ENCODE peak calls at places on chromosome 21, in ten cellular contexts. One of them, this sample, is unnamed.

GRCh38 chr21:37225440-37225839 is 41.7 kb downstream of the VPS26C start:
- DNase-seq in K562: no peak
- DNase-seq in stomach: no peak
- DNase-seq in esophagus muscularis mucosa: no peak
- DNase-seq in breast epithelium: no peak
- DNase-seq in HCT116: no peak
- DNase-seq in body of pancreas: no peak
- DNase-seq in ovary: no peak
- DNase-seq in uterus: no peak
- DNase-seq in prostate gland: no peak
- DNase-seq in this sample: no peak

GRCh38 chr21:45010096-45010495 is 64.3 kb upstream of the ADARB1 start:
- DNase-seq in K562: no peak
- DNase-seq in prostate gland: no peak
- DNase-seq in body of pancreas: no peak
- DNase-seq in HCT116: no peak
- DNase-seq in uterus: no peak
- DNase-seq in ovary: no peak
- DNase-seq in breast epithelium: no peak
- DNase-seq in esophagus muscularis mucosa: no peak
- DNase-seq in stomach: no peak
- DNase-seq in this sample: no peak

GRCh38 chr21:19458295-19458694 is 1054.7 kb upstream of the TMPRSS15 start:
- DNase-seq in breast epithelium: no peak
- DNase-seq in esophagus muscularis mucosa: no peak
- DNase-seq in prostate gland: no peak
- DNase-seq in K562: no peak
- DNase-seq in uterus: no peak
- DNase-seq in HCT116: no peak
- DNase-seq in ovary: no peak
- DNase-seq in body of pancreas: no peak
- DNase-seq in stomach: no peak
- DNase-seq in this sample: no peak

GRCh38 chr21:44495641-44496040 is 40.3 kb downstream of the LRRC3 start:
- DNase-seq in prostate gland: no peak
- DNase-seq in K562: no peak
- DNase-seq in esophagus muscularis mucosa: no peak
- DNase-seq in stomach: no peak
- DNase-seq in uterus: no peak
- DNase-seq in breast epithelium: no peak
- DNase-seq in body of pancreas: no peak
- DNase-seq in ovary: no peak
- DNase-seq in HCT116: no peak
- DNase-seq in this sample: no peak

GRCh38 chr21:37348664-37349063 is 17.9 kb upstream of the DYRK1A start:
- DNase-seq in uterus: no peak
- DNase-seq in HCT116: no peak
- DNase-seq in breast epithelium: no peak
- DNase-seq in body of pancreas: no peak
- DNase-seq in prostate gland: no peak
- DNase-seq in K562: no peak
- DNase-seq in esophagus muscularis mucosa: no peak
- DNase-seq in stomach: no peak
- DNase-seq in ovary: no peak
- DNase-seq in this sample: no peak

GRCh38 chr21:45073301-45074047 is 906 bp upstream of the ADARB1 start:
- DNase-seq in esophagus muscularis mucosa: no peak
- DNase-seq in ovary: peak; percentile 56
- DNase-seq in HCT116: no peak
- DNase-seq in uterus: peak; percentile 38
- DNase-seq in body of pancreas: peak; percentile 55
- DNase-seq in stomach: peak; percentile 51
- DNase-seq in K562: peak; percentile 88
- DNase-seq in prostate gland: peak; percentile 55
- DNase-seq in breast epithelium: peak; percentile 57
- DNase-seq in this sample: peak; percentile 48

GRCh38 chr21:28742527-28742926 is 250.2 kb downstream of the LTN1 start:
- DNase-seq in HCT116: no peak
- DNase-seq in uterus: no peak
- DNase-seq in body of pancreas: no peak
- DNase-seq in stomach: no peak
- DNase-seq in esophagus muscularis mucosa: no peak
- DNase-seq in K562: no peak
- DNase-seq in breast epithelium: no peak
- DNase-seq in ovary: no peak
- DNase-seq in prostate gland: no peak
- DNase-seq in this sample: no peak

GRCh38 chr21:44423312-44423821 is 31.9 kb upstream of the LRRC3 start:
- DNase-seq in stomach: no peak
- DNase-seq in ovary: peak; percentile 7
- DNase-seq in K562: no peak
- DNase-seq in HCT116: no peak
- DNase-seq in prostate gland: no peak
- DNase-seq in body of pancreas: no peak
- DNase-seq in uterus: no peak
- DNase-seq in esophagus muscularis mucosa: no peak
- DNase-seq in breast epithelium: peak; percentile 38
- DNase-seq in this sample: no peak

GRCh38 chr21:37062592-37062933 is 10.3 kb downstream of the PIGP start:
- DNase-seq in breast epithelium: no peak
- DNase-seq in body of pancreas: no peak
- DNase-seq in K562: no peak
- DNase-seq in HCT116: no peak
- DNase-seq in prostate gland: no peak
- DNase-seq in stomach: no peak
- DNase-seq in esophagus muscularis mucosa: no peak
- DNase-seq in uterus: no peak
- DNase-seq in ovary: no peak
- DNase-seq in this sample: no peak

GRCh38 chr21:44756416-44757185 is 45.0 kb downstream of the UBE2G2 start:
- DNase-seq in stomach: no peak
- DNase-seq in prostate gland: no peak
- DNase-seq in uterus: no peak
- DNase-seq in breast epithelium: no peak
- DNase-seq in HCT116: no peak
- DNase-seq in ovary: no peak
- DNase-seq in body of pancreas: no peak
- DNase-seq in esophagus muscularis mucosa: no peak
- DNase-seq in K562: no peak
- DNase-seq in this sample: no peak

GRCh38 chr21:44907966-44908364 is 12.7 kb downstream of the ITGB2 start:
- DNase-seq in ovary: no peak
- DNase-seq in body of pancreas: peak; percentile 63
- DNase-seq in prostate gland: no peak
- DNase-seq in stomach: no peak
- DNase-seq in K562: no peak
- DNase-seq in HCT116: no peak
- DNase-seq in esophagus muscularis mucosa: no peak
- DNase-seq in uterus: no peak
- DNase-seq in breast epithelium: no peak
- DNase-seq in this sample: no peak

GRCh38 chr21:34276711-34277425 is 86.9 kb upstream of the KCNE2 start:
- DNase-seq in HCT116: no peak
- DNase-seq in ovary: no peak
- DNase-seq in breast epithelium: no peak
- DNase-seq in body of pancreas: no peak
- DNase-seq in esophagus muscularis mucosa: no peak
- DNase-seq in prostate gland: no peak
- DNase-seq in stomach: no peak
- DNase-seq in K562: no peak
- DNase-seq in uterus: no peak
- DNase-seq in this sample: no peak

GRCh38 chr21:31135536-31136184 is 97.4 kb upstream of the KRTAP19-8 start:
- DNase-seq in prostate gland: no peak
- DNase-seq in ovary: no peak
- DNase-seq in HCT116: no peak
- DNase-seq in uterus: no peak
- DNase-seq in K562: no peak
- DNase-seq in body of pancreas: no peak
- DNase-seq in stomach: no peak
- DNase-seq in esophagus muscularis mucosa: no peak
- DNase-seq in breast epithelium: no peak
- DNase-seq in this sample: no peak

GRCh38 chr21:44418876-44419230 is 36.5 kb upstream of the LRRC3 start:
- DNase-seq in prostate gland: no peak
- DNase-seq in esophagus muscularis mucosa: no peak
- DNase-seq in K562: no peak
- DNase-seq in ovary: peak; percentile 2
- DNase-seq in HCT116: no peak
- DNase-seq in stomach: no peak
- DNase-seq in body of pancreas: no peak
- DNase-seq in uterus: no peak
- DNase-seq in breast epithelium: no peak
- DNase-seq in this sample: no peak

GRCh38 chr21:31382060-31382459 is 38.0 kb upstream of the TIAM1 start:
- DNase-seq in K562: peak; percentile 17
- DNase-seq in esophagus muscularis mucosa: no peak
- DNase-seq in breast epithelium: no peak
- DNase-seq in ovary: no peak
- DNase-seq in prostate gland: no peak
- DNase-seq in stomach: no peak
- DNase-seq in body of pancreas: no peak
- DNase-seq in HCT116: no peak
- DNase-seq in uterus: no peak
- DNase-seq in this sample: no peak

GRCh38 chr21:23026878-23027277 is 2028.7 kb downstream of the NCAM2 start:
- DNase-seq in ovary: no peak
- DNase-seq in stomach: no peak
- DNase-seq in K562: no peak
- DNase-seq in body of pancreas: no peak
- DNase-seq in breast epithelium: no peak
- DNase-seq in HCT116: no peak
- DNase-seq in uterus: no peak
- DNase-seq in esophagus muscularis mucosa: no peak
- DNase-seq in prostate gland: no peak
- DNase-seq in this sample: no peak

DNA sequence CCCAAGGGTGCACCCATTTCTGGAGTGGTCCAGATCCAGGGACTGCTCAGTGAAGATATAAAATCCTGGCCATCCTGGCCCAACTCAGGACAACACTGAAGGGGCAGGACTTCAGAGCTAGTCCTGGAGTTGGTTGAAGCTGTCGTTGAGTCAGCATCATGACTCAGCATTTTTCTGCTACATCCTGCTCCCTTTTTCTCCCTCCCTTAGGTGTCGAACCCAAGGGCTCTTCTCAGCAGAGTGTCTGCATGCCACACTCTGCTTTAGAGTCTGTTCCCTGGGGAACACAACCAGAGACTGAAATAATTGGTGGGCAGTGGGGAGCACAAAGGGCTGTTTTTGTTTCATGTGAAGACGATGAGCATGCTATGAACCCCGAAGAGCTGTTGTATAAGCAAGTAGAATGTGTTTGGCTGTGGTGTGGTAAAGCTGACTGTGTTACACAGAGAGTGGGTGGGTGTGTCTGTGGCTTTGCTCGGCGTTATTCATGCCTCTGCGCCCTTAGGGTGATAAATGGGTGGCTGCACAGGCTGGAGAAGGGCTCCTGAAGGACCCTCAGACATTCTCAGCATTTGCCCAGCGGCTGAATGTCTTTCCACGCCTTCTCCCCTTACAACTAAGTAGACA is 167.2 kb downstream of the CYYR1 start:
- DNase-seq in prostate gland: no peak
- DNase-seq in breast epithelium: no peak
- DNase-seq in stomach: no peak
- DNase-seq in esophagus muscularis mucosa: no peak
- DNase-seq in body of pancreas: no peak
- DNase-seq in uterus: no peak
- DNase-seq in ovary: no peak
- DNase-seq in HCT116: no peak
- DNase-seq in K562: no peak
- DNase-seq in this sample: peak; percentile 7
- TF ChIP-seq CTCF in prostate gland: no peak
- TF ChIP-seq CTCF in breast epithelium: no peak
- TF ChIP-seq CTCF in stomach: no peak
- TF ChIP-seq CTCF in esophagus muscularis mucosa: no peak
- TF ChIP-seq CTCF in body of pancreas: no peak
- TF ChIP-seq CTCF in uterus: no peak
- TF ChIP-seq CTCF in ovary: no peak
- TF ChIP-seq CTCF in HCT116: no peak
- TF ChIP-seq CTCF in K562: no peak
- TF ChIP-seq CTCF in this sample: no peak

GRCh38 chr21:46284077-46284644 is 1.2 kb downstream of the MCM3AP start:
- DNase-seq in uterus: no peak
- DNase-seq in breast epithelium: no peak
- DNase-seq in esophagus muscularis mucosa: no peak
- DNase-seq in stomach: no peak
- DNase-seq in prostate gland: no peak
- DNase-seq in K562: no peak
- DNase-seq in body of pancreas: no peak
- DNase-seq in ovary: no peak
- DNase-seq in HCT116: no peak
- DNase-seq in this sample: no peak
- H3K4me3 ChIP-seq in uterus: no peak overlapping the region
- H3K4me3 ChIP-seq in breast epithelium: peak overlapping the region; percentile 96
- H3K4me3 ChIP-seq in esophagus muscularis mucosa: peak overlapping the region; percentile 96
- H3K4me3 ChIP-seq in stomach: peak overlapping the region; percentile 72
- H3K4me3 ChIP-seq in prostate gland: peak overlapping the region; percentile 2
- H3K4me3 ChIP-seq in K562: peak overlapping the region; percentile 74
- H3K4me3 ChIP-seq in body of pancreas: no peak overlapping the region
- H3K4me3 ChIP-seq in ovary: no peak overlapping the region
- H3K4me3 ChIP-seq in HCT116: no peak overlapping the region
- H3K4me3 ChIP-seq in this sample: no peak overlapping the region

DNA sequence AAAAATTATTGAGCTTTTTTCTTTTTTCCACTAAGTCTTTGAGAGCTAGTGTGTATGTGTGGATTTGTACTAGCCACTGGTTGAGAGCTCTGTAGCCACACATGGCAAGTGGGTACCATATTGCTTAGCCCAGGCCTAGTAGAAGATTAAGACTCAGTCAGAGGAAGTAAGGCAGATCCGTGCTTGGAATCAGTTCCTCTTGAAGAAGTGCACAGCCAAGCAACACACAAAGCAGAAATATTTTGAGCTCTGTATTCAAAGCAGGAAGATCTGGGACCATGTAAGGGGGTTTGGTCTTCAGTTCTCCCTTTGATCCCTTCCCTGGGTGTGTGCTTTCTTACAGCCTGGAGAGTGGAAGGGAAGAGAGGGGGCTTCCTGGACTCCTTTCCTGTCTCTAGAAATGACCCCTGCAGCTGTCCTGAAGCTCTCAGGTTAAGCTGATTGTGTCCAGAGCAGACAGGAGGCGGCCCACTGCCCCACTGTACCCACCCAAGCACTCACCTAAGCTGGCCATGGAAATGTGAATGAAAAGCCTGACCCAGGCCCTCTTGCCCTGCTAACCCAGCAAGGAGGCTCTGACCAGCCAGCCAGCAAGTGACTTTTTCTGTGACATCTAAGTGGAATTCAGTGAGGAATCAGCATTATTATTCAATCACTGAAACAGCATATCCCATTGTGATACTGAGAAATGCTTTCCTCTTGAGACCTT is 3.6 kb downstream of the ETS2 start:
- DNase-seq in uterus: no peak
- DNase-seq in body of pancreas: no peak
- DNase-seq in stomach: no peak
- DNase-seq in K562: no peak
- DNase-seq in breast epithelium: no peak
- DNase-seq in esophagus muscularis mucosa: no peak
- DNase-seq in ovary: no peak
- DNase-seq in prostate gland: no peak
- DNase-seq in HCT116: no peak
- DNase-seq in this sample: no peak
- TF ChIP-seq POLR2A in uterus: no peak
- TF ChIP-seq POLR2A in body of pancreas: no peak
- TF ChIP-seq POLR2A in stomach: no peak
- TF ChIP-seq POLR2A in K562: no peak
- TF ChIP-seq POLR2A in breast epithelium: no peak
- TF ChIP-seq POLR2A in esophagus muscularis mucosa: no peak
- TF ChIP-seq POLR2A in ovary: no peak
- TF ChIP-seq POLR2A in prostate gland: no peak
- TF ChIP-seq POLR2A in HCT116: no peak
- TF ChIP-seq POLR2A in this sample: no peak

GRCh38 chr21:35730325-35730724 is 330.0 kb downstream of the SETD4 start:
- DNase-seq in esophagus muscularis mucosa: no peak
- DNase-seq in stomach: no peak
- DNase-seq in ovary: no peak
- DNase-seq in K562: no peak
- DNase-seq in uterus: no peak
- DNase-seq in prostate gland: no peak
- DNase-seq in breast epithelium: no peak
- DNase-seq in body of pancreas: no peak
- DNase-seq in HCT116: no peak
- DNase-seq in this sample: no peak
- TF ChIP-seq CTCF in esophagus muscularis mucosa: no peak
- TF ChIP-seq CTCF in stomach: no peak
- TF ChIP-seq CTCF in ovary: no peak
- TF ChIP-seq CTCF in K562: no peak
- TF ChIP-seq CTCF in uterus: no peak
- TF ChIP-seq CTCF in prostate gland: no peak
- TF ChIP-seq CTCF in breast epithelium: no peak
- TF ChIP-seq CTCF in body of pancreas: no peak
- TF ChIP-seq CTCF in HCT116: no peak
- TF ChIP-seq CTCF in this sample: no peak

This sample was measured in thyroid gland.